ENCODE peak calls at places on chromosomes 6 and 20, in six cellular contexts. S, H, P, T, C and M are unnamed samples.

GRCh38 chr6:157571269-157571668 is 190.3 kb downstream of the ZDHHC14 start:
- DNase-seq in S (no peak), H (no peak), P (no peak), T (no peak), C (no peak), M (no peak)

GRCh38 chr20:62567246-62568044 is 74.9 kb upstream of the SLCO4A1 start:
- DNase-seq in S (no peak), H (no peak), P (no peak), T (no peak), C (no peak), M (no peak)

GRCh38 chr20:8394308-8394945 is 262.4 kb downstream of the PLCB1 start:
- DNase-seq in S (peak; percentile 79), H (peak; percentile 27), P (no peak), T (no peak), C (no peak), M (peak; percentile 77)

GRCh38 chr20:11585752-11586352 is 331.8 kb upstream of the BTBD3 start:
- DNase-seq in S (no peak), H (no peak), P (no peak), T (no peak), C (peak; percentile 3), M (no peak)

GRCh38 chr6:45450132-45450531 is 72.4 kb upstream of the SUPT3H start:
- DNase-seq in S (no peak), H (no peak), P (no peak), T (no peak), C (no peak), M (no peak)

GRCh38 chr6:158431560-158431959 is 119.3 kb downstream of the TULP4 start:
- DNase-seq in S (no peak), H (no peak), P (no peak), T (no peak), C (no peak), M (no peak)

GRCh38 chr6:34513628-34514027 is 42.5 kb downstream of the SPDEF start:
- DNase-seq in S (no peak), H (no peak), P (no peak), T (no peak), C (no peak), M (no peak)

GRCh38 chr6:142942805-142943227 is 2.2 kb downstream of the HIVEP2 start:
- DNase-seq in S (peak; percentile 43), H (no peak), P (peak; percentile 36), T (no peak), C (no peak), M (no peak)

GRCh38 chr6:34601706-34602105 is 45.6 kb upstream of the SPDEF start:
- DNase-seq in S (no peak), H (no peak), P (no peak), T (no peak), C (no peak), M (no peak)

GRCh38 chr6:95686272-95686671 is 108.9 kb downstream of the MANEA start:
- DNase-seq in S (no peak), H (no peak), P (no peak), T (no peak), C (no peak), M (no peak)